ENCODE peak calls at places on chromosomes 12 and 14, in seven cellular contexts. One of them, this sample, is unnamed.
A peak's percentile ranks its signal among the peaks of the same experiment; 100 is the strongest.

GRCh38 chr14:99055816-99056215 is 216.2 kb downstream of the BCL11B start:
- DNase-seq in IMR-90: no peak
- DNase-seq in pancreas: no peak
- DNase-seq in mucosa of descending colon: no peak
- DNase-seq in OCI-LY7: no peak
- DNase-seq in upper lobe of right lung: no peak
- DNase-seq in transverse colon: peak; percentile 24
- DNase-seq in this sample: no peak

GRCh38 chr12:120496353-120497340 is 734 bp downstream of the DYNLL1 start:
- DNase-seq in IMR-90: peak; percentile 56
- DNase-seq in pancreas: peak; percentile 52
- DNase-seq in mucosa of descending colon: peak; percentile 79
- DNase-seq in OCI-LY7: peak; percentile 76
- DNase-seq in upper lobe of right lung: peak; percentile 82
- DNase-seq in transverse colon: peak; percentile 65
- DNase-seq in this sample: peak; percentile 50

GRCh38 chr12:41008472-41008871 is 179.6 kb upstream of the PDZRN4 start:
- DNase-seq in IMR-90: no peak
- DNase-seq in pancreas: no peak
- DNase-seq in mucosa of descending colon: no peak
- DNase-seq in OCI-LY7: no peak
- DNase-seq in upper lobe of right lung: no peak
- DNase-seq in transverse colon: no peak
- DNase-seq in this sample: no peak

GRCh38 chr14:74891870-74892269 is 10.2 kb downstream of the DLST start:
- DNase-seq in IMR-90: peak; percentile 49
- DNase-seq in pancreas: no peak
- DNase-seq in mucosa of descending colon: no peak
- DNase-seq in OCI-LY7: no peak
- DNase-seq in upper lobe of right lung: no peak
- DNase-seq in transverse colon: no peak
- DNase-seq in this sample: no peak

GRCh38 chr12:32920506-32921085 is 24.0 kb upstream of the PKP2 start:
- DNase-seq in IMR-90: no peak
- DNase-seq in pancreas: no peak
- DNase-seq in mucosa of descending colon: no peak
- DNase-seq in OCI-LY7: no peak
- DNase-seq in upper lobe of right lung: no peak
- DNase-seq in transverse colon: no peak
- DNase-seq in this sample: no peak

GRCh38 chr12:111409403-111410228 is 3.9 kb downstream of the SH2B3 start:
- DNase-seq in IMR-90: peak; percentile 67
- DNase-seq in pancreas: no peak
- DNase-seq in mucosa of descending colon: peak; percentile 75
- DNase-seq in OCI-LY7: peak; percentile 37
- DNase-seq in upper lobe of right lung: peak; percentile 79
- DNase-seq in transverse colon: no peak
- DNase-seq in this sample: peak; percentile 22

GRCh38 chr12:29148958-29149690 is at the start of gene FAR2:
- DNase-seq in IMR-90: no peak
- DNase-seq in pancreas: no peak
- DNase-seq in mucosa of descending colon: peak; percentile 82
- DNase-seq in OCI-LY7: no peak
- DNase-seq in upper lobe of right lung: peak; percentile 84
- DNase-seq in transverse colon: peak; percentile 77
- DNase-seq in this sample: peak; percentile 31

GRCh38 chr14:73786942-73787759 is 64.5 kb upstream of the PTGR2 start:
- DNase-seq in IMR-90: peak; percentile 35
- DNase-seq in pancreas: peak; percentile 68
- DNase-seq in mucosa of descending colon: peak; percentile 82
- DNase-seq in OCI-LY7: peak; percentile 77
- DNase-seq in upper lobe of right lung: peak; percentile 88
- DNase-seq in transverse colon: peak; percentile 76
- DNase-seq in this sample: peak; percentile 61

GRCh38 chr12:13229504-13229903 is 33.0 kb downstream of the EMP1 start:
- DNase-seq in IMR-90: no peak
- DNase-seq in pancreas: no peak
- DNase-seq in mucosa of descending colon: no peak
- DNase-seq in OCI-LY7: no peak
- DNase-seq in upper lobe of right lung: no peak
- DNase-seq in transverse colon: no peak
- DNase-seq in this sample: no peak

GRCh38 chr12:123931686-123932321 is 40.8 kb downstream of the CCDC92 start:
- DNase-seq in IMR-90: no peak
- DNase-seq in pancreas: no peak
- DNase-seq in mucosa of descending colon: no peak
- DNase-seq in OCI-LY7: no peak
- DNase-seq in upper lobe of right lung: peak; percentile 64
- DNase-seq in transverse colon: no peak
- DNase-seq in this sample: peak; percentile 29

GRCh38 chr12:26135010-26135420 is 10.2 kb upstream of the BHLHE41 start:
- DNase-seq in IMR-90: no peak
- DNase-seq in pancreas: peak; percentile 83
- DNase-seq in mucosa of descending colon: peak; percentile 72
- DNase-seq in OCI-LY7: no peak
- DNase-seq in upper lobe of right lung: peak; percentile 93
- DNase-seq in transverse colon: peak; percentile 55
- DNase-seq in this sample: no peak

GRCh38 chr12:6745751-6746525 is 7.0 kb downstream of the MLF2 start:
- DNase-seq in IMR-90: no peak
- DNase-seq in pancreas: no peak
- DNase-seq in mucosa of descending colon: no peak
- DNase-seq in OCI-LY7: peak; percentile 73
- DNase-seq in upper lobe of right lung: no peak
- DNase-seq in transverse colon: no peak
- DNase-seq in this sample: no peak

GRCh38 chr14:104335176-104335575 is 196.8 kb downstream of the KIF26A start:
- DNase-seq in IMR-90: no peak
- DNase-seq in pancreas: no peak
- DNase-seq in mucosa of descending colon: no peak
- DNase-seq in OCI-LY7: no peak
- DNase-seq in upper lobe of right lung: no peak
- DNase-seq in transverse colon: no peak
- DNase-seq in this sample: no peak

GRCh38 chr12:47850153-47851084 is 30.7 kb upstream of the HDAC7 start:
- DNase-seq in IMR-90: peak; percentile 83
- DNase-seq in pancreas: no peak
- DNase-seq in mucosa of descending colon: no peak
- DNase-seq in OCI-LY7: no peak
- DNase-seq in upper lobe of right lung: no peak
- DNase-seq in transverse colon: no peak
- DNase-seq in this sample: no peak

GRCh38 chr12:110762891-110763290 is 20.2 kb upstream of the PPP1CC start:
- DNase-seq in IMR-90: no peak
- DNase-seq in pancreas: no peak
- DNase-seq in mucosa of descending colon: no peak
- DNase-seq in OCI-LY7: peak; percentile 42
- DNase-seq in upper lobe of right lung: no peak
- DNase-seq in transverse colon: no peak
- DNase-seq in this sample: no peak

GRCh38 chr14:57266060-57266459 is 2.6 kb downstream of the EXOC5 start:
- DNase-seq in IMR-90: peak; percentile 13
- DNase-seq in pancreas: no peak
- DNase-seq in mucosa of descending colon: no peak
- DNase-seq in OCI-LY7: no peak
- DNase-seq in upper lobe of right lung: no peak
- DNase-seq in transverse colon: no peak
- DNase-seq in this sample: no peak

GRCh38 chr12:28065889-28066630 is 93.5 kb upstream of the PTHLH start:
- DNase-seq in IMR-90: no peak
- DNase-seq in pancreas: no peak
- DNase-seq in mucosa of descending colon: no peak
- DNase-seq in OCI-LY7: no peak
- DNase-seq in upper lobe of right lung: no peak
- DNase-seq in transverse colon: no peak
- DNase-seq in this sample: no peak

GRCh38 chr12:89752331-89752730 is 43.7 kb upstream of the ATP2B1 start:
- DNase-seq in IMR-90: no peak
- DNase-seq in pancreas: no peak
- DNase-seq in mucosa of descending colon: no peak
- DNase-seq in OCI-LY7: peak; percentile 58
- DNase-seq in upper lobe of right lung: no peak
- DNase-seq in transverse colon: no peak
- DNase-seq in this sample: no peak

GRCh38 chr12:115224031-115224430 is 540.1 kb upstream of the TBX3 start:
- DNase-seq in IMR-90: no peak
- DNase-seq in pancreas: no peak
- DNase-seq in mucosa of descending colon: no peak
- DNase-seq in OCI-LY7: no peak
- DNase-seq in upper lobe of right lung: no peak
- DNase-seq in transverse colon: no peak
- DNase-seq in this sample: no peak

GRCh38 chr14:85535916-85536834 is 6.2 kb downstream of the FLRT2 start:
- DNase-seq in IMR-90: peak; percentile 79
- DNase-seq in pancreas: no peak
- DNase-seq in mucosa of descending colon: no peak
- DNase-seq in OCI-LY7: no peak
- DNase-seq in upper lobe of right lung: no peak
- DNase-seq in transverse colon: no peak
- DNase-seq in this sample: no peak

GRCh38 chr12:92784795-92785562 is 82.2 kb downstream of the PLEKHG7 start:
- DNase-seq in IMR-90: peak; percentile 79
- DNase-seq in pancreas: peak; percentile 19
- DNase-seq in mucosa of descending colon: no peak
- DNase-seq in OCI-LY7: peak; percentile 79
- DNase-seq in upper lobe of right lung: no peak
- DNase-seq in transverse colon: no peak
- DNase-seq in this sample: no peak

GRCh38 chr12:110565919-110566871 is 16.9 kb downstream of the PPTC7 start:
- DNase-seq in IMR-90: no peak
- DNase-seq in pancreas: no peak
- DNase-seq in mucosa of descending colon: no peak
- DNase-seq in OCI-LY7: no peak
- DNase-seq in upper lobe of right lung: no peak
- DNase-seq in transverse colon: no peak
- DNase-seq in this sample: no peak

GRCh38 chr14:99422220-99423010 is 58.2 kb downstream of the SETD3 start:
- DNase-seq in IMR-90: no peak
- DNase-seq in pancreas: no peak
- DNase-seq in mucosa of descending colon: no peak
- DNase-seq in OCI-LY7: no peak
- DNase-seq in upper lobe of right lung: no peak
- DNase-seq in transverse colon: peak; percentile 43
- DNase-seq in this sample: no peak

GRCh38 chr12:97794335-97794734 is 331.7 kb downstream of the RMST start:
- DNase-seq in IMR-90: no peak
- DNase-seq in pancreas: no peak
- DNase-seq in mucosa of descending colon: no peak
- DNase-seq in OCI-LY7: no peak
- DNase-seq in upper lobe of right lung: no peak
- DNase-seq in transverse colon: no peak
- DNase-seq in this sample: no peak

GRCh38 chr14:90756755-90757345 is 59.4 kb downstream of the TTC7B start:
- DNase-seq in IMR-90: no peak
- DNase-seq in pancreas: no peak
- DNase-seq in mucosa of descending colon: no peak
- DNase-seq in OCI-LY7: peak; percentile 14
- DNase-seq in upper lobe of right lung: no peak
- DNase-seq in transverse colon: no peak
- DNase-seq in this sample: no peak

GRCh38 chr12:113461666-113462065 is 10.0 kb downstream of the LHX5 start:
- DNase-seq in IMR-90: no peak
- DNase-seq in pancreas: no peak
- DNase-seq in mucosa of descending colon: no peak
- DNase-seq in OCI-LY7: peak; percentile 67
- DNase-seq in upper lobe of right lung: no peak
- DNase-seq in transverse colon: no peak
- DNase-seq in this sample: no peak

GRCh38 chr12:89655851-89656250 is 52.8 kb downstream of the ATP2B1 start:
- DNase-seq in IMR-90: peak; percentile 75
- DNase-seq in pancreas: no peak
- DNase-seq in mucosa of descending colon: no peak
- DNase-seq in OCI-LY7: no peak
- DNase-seq in upper lobe of right lung: no peak
- DNase-seq in transverse colon: no peak
- DNase-seq in this sample: no peak

GRCh38 chr14:97977711-97978261 is 1180.6 kb downstream of the VRK1 start:
- DNase-seq in IMR-90: no peak
- DNase-seq in pancreas: peak; percentile 83
- DNase-seq in mucosa of descending colon: peak; percentile 86
- DNase-seq in OCI-LY7: no peak
- DNase-seq in upper lobe of right lung: peak; percentile 91
- DNase-seq in transverse colon: peak; percentile 75
- DNase-seq in this sample: peak; percentile 50

GRCh38 chr12:71186571-71187288 is 28.9 kb upstream of the TSPAN8 start:
- DNase-seq in IMR-90: no peak
- DNase-seq in pancreas: no peak
- DNase-seq in mucosa of descending colon: no peak
- DNase-seq in OCI-LY7: no peak
- DNase-seq in upper lobe of right lung: no peak
- DNase-seq in transverse colon: no peak
- DNase-seq in this sample: no peak

GRCh38 chr14:71232506-71232905 is 325.2 kb downstream of the PCNX1 start:
- DNase-seq in IMR-90: no peak
- DNase-seq in pancreas: no peak
- DNase-seq in mucosa of descending colon: no peak
- DNase-seq in OCI-LY7: no peak
- DNase-seq in upper lobe of right lung: no peak
- DNase-seq in transverse colon: no peak
- DNase-seq in this sample: no peak

GRCh38 chr14:84001023-84001422 is 1528.9 kb upstream of the FLRT2 start:
- DNase-seq in IMR-90: no peak
- DNase-seq in pancreas: no peak
- DNase-seq in mucosa of descending colon: no peak
- DNase-seq in OCI-LY7: no peak
- DNase-seq in upper lobe of right lung: no peak
- DNase-seq in transverse colon: no peak
- DNase-seq in this sample: no peak
- H3K9me3 ChIP-seq in IMR-90: no peaks in the 10 kb centered on the region
- H3K9me3 ChIP-seq in pancreas: no peaks in the 10 kb centered on the region
- H3K9me3 ChIP-seq in mucosa of descending colon: peaks cover 10% of the 10 kb centered on the region
- H3K9me3 ChIP-seq in OCI-LY7: no peaks in the 10 kb centered on the region
- H3K9me3 ChIP-seq in upper lobe of right lung: no peaks in the 10 kb centered on the region
- H3K9me3 ChIP-seq in transverse colon: no peaks in the 10 kb centered on the region
- H3K9me3 ChIP-seq in this sample: no peaks in the 10 kb centered on the region

GRCh38 chr12:62763827-62764226 is 171.1 kb downstream of the PPM1H start:
- DNase-seq in IMR-90: no peak
- DNase-seq in pancreas: no peak
- DNase-seq in mucosa of descending colon: no peak
- DNase-seq in OCI-LY7: no peak
- DNase-seq in upper lobe of right lung: no peak
- DNase-seq in transverse colon: no peak
- DNase-seq in this sample: no peak
- H3K9me3 ChIP-seq in IMR-90: no peaks in the 10 kb centered on the region
- H3K9me3 ChIP-seq in pancreas: no peaks in the 10 kb centered on the region
- H3K9me3 ChIP-seq in mucosa of descending colon: no peaks in the 10 kb centered on the region
- H3K9me3 ChIP-seq in OCI-LY7: no peaks in the 10 kb centered on the region
- H3K9me3 ChIP-seq in upper lobe of right lung: no peaks in the 10 kb centered on the region
- H3K9me3 ChIP-seq in transverse colon: no peaks in the 10 kb centered on the region
- H3K9me3 ChIP-seq in this sample: no peaks in the 10 kb centered on the region

GRCh38 chr14:93014038-93015023 is 91.4 kb downstream of the CHGA start:
- DNase-seq in IMR-90: no peak
- DNase-seq in pancreas: no peak
- DNase-seq in mucosa of descending colon: no peak
- DNase-seq in OCI-LY7: no peak
- DNase-seq in upper lobe of right lung: no peak
- DNase-seq in transverse colon: no peak
- DNase-seq in this sample: no peak
- H3K9me3 ChIP-seq in IMR-90: no peaks in the 10 kb centered on the region
- H3K9me3 ChIP-seq in pancreas: no peaks in the 10 kb centered on the region
- H3K9me3 ChIP-seq in mucosa of descending colon: no peaks in the 10 kb centered on the region
- H3K9me3 ChIP-seq in OCI-LY7: no peaks in the 10 kb centered on the region
- H3K9me3 ChIP-seq in upper lobe of right lung: no peaks in the 10 kb centered on the region
- H3K9me3 ChIP-seq in transverse colon: no peaks in the 10 kb centered on the region
- H3K9me3 ChIP-seq in this sample: no peaks in the 10 kb centered on the region

GRCh38 chr12:132948146-132949066 is 7.7 kb downstream of the ZNF605 start:
- DNase-seq in IMR-90: no peak
- DNase-seq in pancreas: no peak
- DNase-seq in mucosa of descending colon: no peak
- DNase-seq in OCI-LY7: no peak
- DNase-seq in upper lobe of right lung: no peak
- DNase-seq in transverse colon: no peak
- DNase-seq in this sample: no peak
- H3K9me3 ChIP-seq in IMR-90: peaks cover 82% of the 10 kb centered on the region
- H3K9me3 ChIP-seq in pancreas: no peaks in the 10 kb centered on the region
- H3K9me3 ChIP-seq in mucosa of descending colon: peaks cover 98% of the 10 kb centered on the region
- H3K9me3 ChIP-seq in OCI-LY7: peaks cover 30% of the 10 kb centered on the region
- H3K9me3 ChIP-seq in upper lobe of right lung: peaks cover 48% of the 10 kb centered on the region
- H3K9me3 ChIP-seq in transverse colon: peaks cover 72% of the 10 kb centered on the region
- H3K9me3 ChIP-seq in this sample: peaks cover 5% of the 10 kb centered on the region

This sample was measured in T-helper 17 cell.